ENCODE peak calls at places on chromosomes 12 and 14, in six cellular contexts. M, P, X, F, K and U are unnamed samples.

GRCh38 chr14:67444395-67444794 is 32.4 kb upstream of the PLEK2 start:
- DNase-seq in M (no peak), P (no peak), X (no peak), F (no peak), K (no peak), U (no peak)

GRCh38 chr12:93111791-93112208 is 182.7 kb upstream of the EEA1 start:
- DNase-seq in M (no peak), P (no peak), X (no peak), F (no peak), K (no peak), U (no peak)

GRCh38 chr14:100155881-100156645 is 3.4 kb downstream of the DEGS2 start:
- DNase-seq in M (no peak), P (no peak), X (peak), F (no peak), K (no peak), U (no peak)

GRCh38 chr12:67647547-67648305 is 819 bp upstream of the DYRK2 start:
- DNase-seq in M (peak), P (peak), X (peak), F (peak), K (peak), U (peak)

GRCh38 chr12:10065241-10065640 is 33.5 kb downstream of the CLEC1A start:
- DNase-seq in M (no peak), P (no peak), X (no peak), F (no peak), K (no peak), U (no peak)

GRCh38 chr12:76183459-76184186 is 99.1 kb upstream of the NAP1L1 start:
- DNase-seq in M (no peak), P (peak), X (no peak), F (peak), K (peak), U (peak)

GRCh38 chr12:1293901-1294300 is 300.5 kb downstream of the FBXL14 start:
- DNase-seq in M (no peak), P (no peak), X (no peak), F (no peak), K (no peak), U (no peak)

GRCh38 chr14:90409209-90409730 is 12.4 kb downstream of the CALM1 start:
- DNase-seq in M (peak), P (peak), X (peak), F (peak), K (peak), U (peak)

GRCh38 chr12:108884116-108885012 is 4.5 kb downstream of the DAO start:
- DNase-seq in M (peak), P (peak), X (peak), F (peak), K (no peak), U (no peak)

GRCh38 chr14:53894456-53894855 is 62.2 kb downstream of the BMP4 start:
- DNase-seq in M (no peak), P (peak), X (no peak), F (peak), K (no peak), U (peak)

DNA sequence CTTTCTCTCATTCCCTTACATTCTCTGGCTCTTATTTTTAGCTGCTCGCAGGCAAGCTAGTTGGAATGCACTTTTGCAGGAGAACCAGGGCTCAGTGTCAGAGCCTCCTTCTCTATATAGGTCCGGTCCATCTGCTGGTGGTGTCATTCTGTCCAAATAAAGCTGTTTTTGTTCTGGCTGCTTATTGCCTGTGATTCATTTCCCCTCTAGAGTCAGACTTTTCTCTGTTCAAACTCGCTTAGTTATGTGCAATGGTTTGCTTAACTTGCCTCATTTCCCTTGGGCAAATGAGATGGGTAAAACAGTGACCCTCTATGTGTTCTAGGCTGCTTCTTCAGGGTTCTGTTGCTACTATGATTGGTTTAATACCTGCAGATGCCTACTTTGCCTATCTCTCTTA is 2.9 kb downstream of the SMARCD1 start:
- DNase-seq in M (no peak), P (peak), X (no peak), F (peak), K (no peak), U (no peak)
- H3K4me3 ChIP-seq in M (no peak), P (no peak), X (no peak), F (no peak), K (no peak), U (no peak)

GRCh38 chr14:37251778-37252177 is 54.0 kb downstream of the MIPOL1 start:
- DNase-seq in M (no peak), P (no peak), X (no peak), F (no peak), K (no peak), U (no peak)
- TF ChIP-seq CTCF in M (no peak), P (no peak), X (no peak), F (no peak), K (no peak), U (no peak)

GRCh38 chr14:32896979-32897723 is 41.5 kb upstream of the NPAS3 start:
- DNase-seq in M (no peak), P (peak), X (no peak), F (peak), K (no peak), U (peak)
- H3K4me3 ChIP-seq in M (peak), P (peak), X (peak), F (peak), K (peak), U (peak)

DNA sequence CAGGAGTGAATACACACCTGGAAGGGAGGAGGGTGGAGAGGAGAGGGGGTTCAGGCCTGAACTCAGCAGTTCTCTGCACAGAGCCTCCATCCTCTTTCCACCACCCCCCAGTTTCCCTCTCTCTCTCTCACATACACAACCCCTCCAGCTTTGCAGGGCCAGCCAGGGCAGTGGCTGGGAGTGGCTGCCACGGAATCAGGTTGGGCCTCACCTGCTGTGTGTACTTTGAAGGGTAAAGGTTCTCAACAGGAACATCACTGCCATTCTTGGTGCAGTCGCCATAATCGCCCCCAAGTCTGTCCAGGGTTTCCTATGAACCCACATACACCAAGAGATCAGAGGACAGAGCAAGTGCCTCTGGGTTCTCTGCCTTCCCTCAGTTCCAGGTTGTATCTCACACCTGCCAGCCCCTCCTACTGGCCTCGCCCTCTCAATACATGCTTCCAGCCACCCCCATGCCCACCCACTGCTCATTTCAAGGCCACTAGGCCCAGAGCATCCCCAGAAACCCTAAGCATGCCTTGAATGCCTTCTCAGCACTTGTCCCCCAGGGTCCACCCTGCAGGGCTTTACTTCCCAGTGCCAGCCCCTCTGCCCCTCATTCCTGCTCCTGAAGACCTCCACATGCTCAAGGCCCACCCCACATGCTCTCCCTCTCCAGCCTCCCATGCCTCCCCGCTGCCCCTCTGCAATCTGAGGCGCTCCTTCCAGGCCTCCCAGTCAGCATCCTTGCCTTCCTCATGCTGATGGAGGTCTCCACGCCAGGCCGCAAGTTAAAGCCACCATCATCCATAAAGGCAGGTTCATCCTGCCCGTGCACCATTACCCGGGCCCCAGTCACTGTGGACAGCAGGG is 12.9 kb upstream of the TNFRSF1A start:
- DNase-seq in M (no peak), P (no peak), X (no peak), F (no peak), K (no peak), U (no peak)
- TF ChIP-seq CTCF in M (no peak), P (no peak), X (no peak), F (no peak), K (no peak), U (no peak)

GRCh38 chr12:31388713-31389112 is 62.8 kb upstream of the SINHCAF start:
- DNase-seq in M (no peak), P (no peak), X (no peak), F (no peak), K (no peak), U (no peak)
- H3K4me3 ChIP-seq in M (no peak), P (no peak), X (no peak), F (no peak), K (no peak), U (no peak)

GRCh38 chr12:48968467-48968866 is 3.1 kb downstream of the WNT10B start:
- DNase-seq in M (no peak), P (no peak), X (no peak), F (no peak), K (no peak), U (no peak)

GRCh38 chr12:48968004-48968403 is 3.5 kb downstream of the WNT10B start:
- DNase-seq in M (no peak), P (no peak), X (no peak), F (no peak), K (no peak), U (no peak)

GRCh38 chr12:48961801-48962200 is 4.5 kb upstream of the ARF3 start:
- DNase-seq in M (no peak), P (no peak), X (no peak), F (no peak), K (no peak), U (no peak)

GRCh38 chr12:48966177-48966890 is 5.2 kb downstream of the WNT10B start:
- DNase-seq in M (no peak), P (no peak), X (no peak), F (no peak), K (no peak), U (no peak)

GRCh38 chr12:48965447-48965846 is 6.1 kb downstream of the WNT10B start:
- DNase-seq in M (no peak), P (no peak), X (no peak), F (peak), K (no peak), U (no peak)
- TF ChIP-seq CTCF in M (peak), P (peak), X (no peak), F (peak), K (no peak), U (peak)

DNA sequence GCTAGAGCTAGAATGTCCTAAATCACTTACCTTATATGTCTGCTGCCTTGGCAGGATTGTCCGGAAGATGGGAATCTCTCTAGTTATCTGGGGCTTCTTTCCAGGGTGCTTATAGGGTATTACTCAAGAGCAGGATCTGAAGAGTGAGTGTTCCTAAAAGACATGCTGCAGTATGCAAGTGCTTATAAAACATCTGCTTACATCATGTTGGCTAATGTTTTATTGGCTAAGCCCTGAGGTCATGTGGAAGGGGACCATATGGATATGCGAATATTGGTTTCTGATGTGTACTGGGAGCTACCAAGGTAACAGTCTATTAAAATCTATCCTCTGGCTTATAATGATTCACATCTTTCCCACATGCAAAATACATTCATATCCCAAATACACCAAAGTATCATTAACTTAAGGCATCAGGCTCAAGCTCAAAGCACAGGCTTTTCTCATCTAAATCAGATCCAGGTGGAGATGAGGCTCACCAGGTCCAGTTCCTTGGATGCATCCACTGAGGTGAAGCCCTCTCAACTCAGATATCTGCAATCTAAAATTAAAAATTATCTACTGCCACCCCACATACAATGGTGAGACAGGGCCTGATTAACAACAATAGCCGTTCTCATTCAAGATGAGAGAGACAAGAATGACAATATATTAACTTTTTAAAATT is 29.8 kb downstream of the LRRIQ1 start:
- DNase-seq in M (no peak), P (no peak), X (no peak), F (no peak), K (no peak), U (no peak)
- H3K4me3 ChIP-seq in M (no peak), P (no peak), X (no peak), F (no peak), K (no peak), U (no peak)

DNA sequence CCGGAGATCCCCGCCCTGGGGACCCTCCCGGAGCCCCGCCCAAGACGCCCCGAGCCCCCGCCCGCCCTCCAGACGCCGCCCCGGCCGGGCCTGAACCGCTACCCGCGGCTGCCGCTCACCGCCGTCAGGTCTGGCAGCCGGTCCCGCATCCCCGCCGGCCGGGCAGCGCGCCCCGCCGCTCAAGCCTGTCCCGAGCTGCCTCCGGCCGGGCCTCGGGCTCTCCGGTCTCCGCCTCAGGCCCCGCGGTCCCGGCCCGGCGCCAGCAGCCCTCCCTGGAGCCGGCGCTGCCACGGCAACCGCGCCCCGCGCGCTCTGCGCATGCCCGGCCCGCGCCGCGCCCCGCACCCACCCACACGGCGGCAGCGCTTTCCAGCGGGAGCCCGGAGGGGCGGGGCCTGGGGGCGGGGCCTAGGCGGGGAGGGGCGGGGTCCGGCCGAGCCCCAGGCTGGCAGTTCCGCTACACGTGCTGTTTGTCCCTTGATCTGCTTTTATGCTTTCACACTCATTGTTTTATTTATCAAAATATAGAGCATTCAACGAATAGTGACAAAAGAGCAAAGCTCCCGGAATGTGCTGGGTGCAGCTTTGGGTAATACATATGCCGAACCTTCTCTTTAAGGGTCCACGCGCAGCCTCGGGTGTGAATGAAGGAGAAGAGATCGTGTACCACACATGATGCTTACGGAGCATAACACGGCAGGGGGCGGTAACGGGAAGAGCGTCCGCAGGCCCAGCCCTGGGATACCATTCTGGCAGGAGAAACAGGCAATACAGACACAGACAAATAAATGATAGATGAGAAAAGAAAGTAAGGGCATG is at the start of gene STX2:
- DNase-seq in M (peak), P (peak), X (peak), F (peak), K (peak), U (peak)
- TF ChIP-seq CTCF in M (peak), P (no peak), X (peak), F (peak), K (peak), U (peak)

GRCh38 chr12:39011161-39011560 is 105.8 kb upstream of the CPNE8 start:
- DNase-seq in M (no peak), P (no peak), X (no peak), F (no peak), K (no peak), U (no peak)

GRCh38 chr12:39010406-39010805 is 105.0 kb upstream of the CPNE8 start:
- DNase-seq in M (no peak), P (no peak), X (no peak), F (no peak), K (no peak), U (no peak)

GRCh38 chr12:39012870-39013269 is 107.5 kb upstream of the CPNE8 start:
- DNase-seq in M (no peak), P (no peak), X (no peak), F (no peak), K (no peak), U (no peak)
- H3K4me3 ChIP-seq in M (no peak), P (no peak), X (no peak), F (no peak), K (no peak), U (no peak)